ENCODE peak calls at places on chromosomes 5 and 9, in six cellular contexts. Z is HCT116, B is HepG2, A is SK-N-SH, H is GM12878, E is K562. C is an unnamed sample.
A peak's percentile ranks its signal among the peaks of the same experiment; 100 is the strongest.

GRCh38 chr5:107668933-107669542 is 1.7 kb downstream of the EFNA5 start:
- DNase-seq in Z (no peak), B (no peak), A (peak; percentile 24), H (no peak), E (no peak), C (peak; percentile 12)

GRCh38 chr9:70884276-70884675 is 237.1 kb downstream of the TRPM3 start:
- DNase-seq in Z (no peak), B (no peak), A (no peak), H (no peak), E (no peak), C (no peak)

GRCh38 chr9:122225323-122226141 is 3.2 kb downstream of the LHX6 start:
- DNase-seq in Z (no peak), B (no peak), A (peak; percentile 32), H (no peak), E (no peak), C (no peak)

GRCh38 chr9:103364753-103365152 is 369.6 kb downstream of the CYLC2 start:
- DNase-seq in Z (no peak), B (no peak), A (no peak), H (no peak), E (no peak), C (no peak)

GRCh38 chr5:76582252-76583162 is 40.7 kb downstream of the F2RL2 start:
- DNase-seq in Z (no peak), B (no peak), A (no peak), H (peak; percentile 79), E (no peak), C (no peak)

GRCh38 chr5:149847611-149848010 is 97.0 kb downstream of the PDE6A start:
- DNase-seq in Z (no peak), B (no peak), A (no peak), H (no peak), E (no peak), C (no peak)

GRCh38 chr9:82546131-82546530 is 516.8 kb downstream of the RASEF start:
- DNase-seq in Z (no peak), B (no peak), A (no peak), H (no peak), E (no peak), C (no peak)

GRCh38 chr5:60210810-60211209 is 317.3 kb upstream of the PDE4D start:
- DNase-seq in Z (no peak), B (no peak), A (no peak), H (no peak), E (no peak), C (no peak)

GRCh38 chr5:133381041-133381440 is 231.3 kb downstream of the FSTL4 start:
- DNase-seq in Z (no peak), B (no peak), A (no peak), H (no peak), E (no peak), C (no peak)

GRCh38 chr9:131628821-131629197 is 83.5 kb downstream of the PRRT1B start:
- DNase-seq in Z (no peak), B (no peak), A (no peak), H (no peak), E (no peak), C (no peak)

GRCh38 chr9:137620581-137620980 is 1.8 kb downstream of the EHMT1 start:
- DNase-seq in Z (no peak), B (no peak), A (no peak), H (no peak), E (no peak), C (no peak)

GRCh38 chr9:137621131-137621757 is 2.4 kb downstream of the EHMT1 start:
- DNase-seq in Z (no peak), B (no peak), A (no peak), H (no peak), E (no peak), C (peak; percentile 46)

GRCh38 chr9:137615387-137615871 is 3.4 kb upstream of the EHMT1 start:
- DNase-seq in Z (no peak), B (no peak), A (no peak), H (no peak), E (no peak), C (no peak)

GRCh38 chr9:137618105-137619067 is at the start of gene EHMT1:
- DNase-seq in Z (peak; percentile 50), B (peak; percentile 67), A (peak; percentile 99), H (peak; percentile 32), E (peak; percentile 96), C (peak; percentile 91)

DNA sequence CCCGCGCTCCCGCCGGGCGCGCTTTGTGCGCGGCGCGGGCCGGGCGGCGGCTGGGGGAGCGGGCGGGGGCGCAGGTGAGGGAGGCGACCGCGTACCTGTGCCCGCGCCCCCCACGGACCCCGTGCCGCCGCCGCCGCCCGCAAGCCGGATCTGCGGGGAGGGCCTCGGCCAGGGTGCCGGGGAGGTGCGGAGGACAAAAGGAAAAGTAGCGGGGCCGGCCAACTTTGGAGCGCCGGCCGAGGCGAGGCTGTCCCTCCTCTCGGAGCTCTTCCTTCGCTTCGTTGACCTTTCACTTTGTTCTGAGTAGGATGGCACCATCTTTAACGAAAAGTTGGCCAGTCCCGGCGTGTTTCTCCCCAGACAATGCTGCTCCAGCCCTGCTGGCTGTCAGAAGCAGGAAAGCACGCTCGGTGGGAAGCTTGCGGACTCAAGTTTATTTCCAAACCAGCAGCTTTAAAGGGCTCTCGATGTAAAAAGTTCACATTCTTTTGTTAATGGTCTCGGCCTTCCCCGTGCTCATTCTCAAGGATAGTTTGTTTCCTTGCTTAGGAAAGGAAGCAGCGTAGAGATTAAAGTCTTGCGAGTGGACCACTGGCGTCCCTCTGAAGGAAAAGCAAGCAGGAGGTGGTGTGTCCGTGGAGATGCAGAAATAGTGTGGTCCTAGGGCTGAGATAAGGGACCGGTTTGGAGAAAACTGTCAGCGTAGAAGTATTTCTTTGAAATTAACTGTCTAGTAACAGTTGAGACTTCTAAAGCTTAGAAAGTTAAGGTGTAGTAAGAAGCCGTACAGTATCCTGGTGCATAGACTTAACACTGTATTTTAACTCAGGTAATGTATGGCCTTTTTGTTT is 660 bp downstream of the EHMT1 start:
- DNase-seq in Z (no peak), B (no peak), A (no peak), H (no peak), E (no peak), C (peak; percentile 66)
- TF ChIP-seq JUND in Z (no peak), B (no peak), A (no peak), H (no peak), E (no peak), C (no peak)

GRCh38 chr9:89502038-89502601 is 4.2 kb upstream of the SEMA4D start:
- DNase-seq in Z (no peak), B (no peak), A (no peak), H (no peak), E (no peak), C (no peak)
- TF ChIP-seq JUND in Z (no peak), B (no peak), A (no peak), H (no peak), E (no peak), C (no peak)

GRCh38 chr9:109311281-109311680 is 9.6 kb downstream of the EPB41L4B start:
- DNase-seq in Z (no peak), B (no peak), A (no peak), H (no peak), E (no peak), C (no peak)

GRCh38 chr9:109311731-109312130 is 9.1 kb downstream of the EPB41L4B start:
- DNase-seq in Z (no peak), B (no peak), A (peak; percentile 69), H (no peak), E (no peak), C (no peak)

GRCh38 chr9:109313351-109313750 is 7.5 kb downstream of the EPB41L4B start:
- DNase-seq in Z (no peak), B (peak; percentile 50), A (no peak), H (no peak), E (no peak), C (no peak)

GRCh38 chr9:109312783-109313182 is 8.1 kb downstream of the EPB41L4B start:
- DNase-seq in Z (no peak), B (no peak), A (no peak), H (no peak), E (no peak), C (no peak)

GRCh38 chr9:109310486-109310901 is 10.4 kb downstream of the EPB41L4B start:
- DNase-seq in Z (no peak), B (no peak), A (no peak), H (no peak), E (no peak), C (no peak)
- TF ChIP-seq JUND in Z (no peak), B (no peak), A (no peak), H (no peak), E (no peak), C (no peak)

GRCh38 chr9:110064721-110065252 is 143.2 kb downstream of the C9orf152 start:
- DNase-seq in Z (no peak), B (no peak), A (no peak), H (no peak), E (no peak), C (no peak)

GRCh38 chr9:110066929-110067716 is 140.8 kb downstream of the C9orf152 start:
- DNase-seq in Z (no peak), B (no peak), A (no peak), H (no peak), E (no peak), C (no peak)

GRCh38 chr9:110068212-110068611 is 139.7 kb downstream of the C9orf152 start:
- DNase-seq in Z (no peak), B (no peak), A (no peak), H (no peak), E (no peak), C (no peak)

GRCh38 chr9:110069326-110070248 is 138.4 kb downstream of the C9orf152 start:
- DNase-seq in Z (no peak), B (no peak), A (no peak), H (no peak), E (no peak), C (no peak)

DNA sequence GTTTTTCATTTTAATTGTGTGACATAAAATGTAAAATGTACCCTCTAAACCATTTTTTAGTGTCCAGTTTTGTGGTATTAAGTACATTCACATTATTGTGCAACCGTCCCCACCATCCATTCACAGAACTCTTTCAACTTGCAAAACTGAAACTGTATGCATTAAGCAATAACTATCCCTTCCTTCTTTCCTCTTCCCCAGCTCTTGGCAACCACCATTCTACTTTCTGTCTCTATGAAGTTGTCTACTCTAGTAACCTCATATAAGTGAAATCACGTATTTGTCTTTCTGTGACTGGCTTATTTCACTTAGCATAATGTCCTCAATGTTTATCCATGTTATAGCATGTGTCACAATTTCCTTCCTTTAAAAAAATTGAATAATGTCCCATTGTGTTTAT is 142.4 kb downstream of the C9orf152 start:
- DNase-seq in Z (no peak), B (no peak), A (no peak), H (no peak), E (no peak), C (no peak)
- TF ChIP-seq JUND in Z (no peak), B (no peak), A (no peak), H (no peak), E (no peak), C (no peak)

GRCh38 chr5:75338408-75338807 is 1.4 kb downstream of the HMGCR start:
- DNase-seq in Z (no peak), B (no peak), A (no peak), H (no peak), E (no peak), C (no peak)

GRCh38 chr5:75336625-75337336 is at the start of gene HMGCR:
- DNase-seq in Z (peak; percentile 99), B (peak; percentile 99), A (peak; percentile 92), H (peak; percentile 98), E (peak; percentile 93), C (peak; percentile 77)

GRCh38 chr5:75335486-75335885 is 1.5 kb upstream of the HMGCR start:
- DNase-seq in Z (no peak), B (peak; percentile 76), A (no peak), H (no peak), E (no peak), C (no peak)

GRCh38 chr5:75337366-75338021 is 474 bp downstream of the HMGCR start:
- DNase-seq in Z (no peak), B (no peak), A (no peak), H (no peak), E (no peak), C (peak; percentile 24)

GRCh38 chr5:75335952-75336624 is 932 bp upstream of the HMGCR start:
- DNase-seq in Z (peak; percentile 73), B (peak; percentile 81), A (peak; percentile 73), H (peak; percentile 32), E (peak; percentile 28), C (peak; percentile 93)
- TF ChIP-seq JUND in Z (no peak), B (no peak), A (no peak), H (no peak), E (no peak), C (no peak)